ENCODE peak calls at places on chromosomes 4 and X, in nine cellular contexts. I, Q, S, G, O, X, K, W and C are unnamed samples.

GRCh38 chr4:158090323-158090722 is 82.5 kb downstream of the GASK1B start:
- DNase-seq in I (no peak), K (no peak), S (peak), X (peak), W (no peak), O (no peak), G (no peak), Q (no peak), C (no peak)

GRCh38 chr4:154578919-154579318 is 11.6 kb downstream of the FGA start:
- DNase-seq in O (no peak), X (no peak), G (no peak), I (no peak), S (no peak), K (no peak), Q (no peak), W (no peak), C (no peak)

GRCh38 chrX:46251755-46252154 is 293.5 kb downstream of the ZNF674 start:
- DNase-seq in Q (no peak), X (no peak), K (no peak), G (no peak), W (no peak), I (no peak), S (no peak), O (peak), C (no peak)

GRCh38 chrX:47156611-47157520 is 11.8 kb downstream of the RBM10 start:
- DNase-seq in Q (no peak), W (no peak), X (no peak), O (no peak), S (no peak), G (no peak), K (no peak), I (no peak), C (no peak)

GRCh38 chr4:174669278-174669677 is 147.0 kb upstream of the HPGD start:
- DNase-seq in S (no peak), I (no peak), G (no peak), O (peak), Q (no peak), W (no peak), X (no peak), K (no peak), C (no peak)

GRCh38 chr4:71663780-71664179 is 120.1 kb downstream of the GC start:
- DNase-seq in O (no peak), X (no peak), K (no peak), G (no peak), W (no peak), Q (no peak), S (no peak), I (no peak), C (no peak)

GRCh38 chr4:81622028-81622427 is 150.3 kb upstream of the RASGEF1B start:
- DNase-seq in K (no peak), S (no peak), I (no peak), X (no peak), G (no peak), Q (no peak), W (no peak), O (no peak), C (no peak)

GRCh38 chr4:147786531-147786930 is 54.6 kb downstream of the ARHGAP10 start:
- DNase-seq in Q (no peak), O (no peak), W (no peak), X (no peak), K (no peak), S (no peak), I (no peak), G (no peak), C (no peak)

GRCh38 chr4:85725727-85726170 is 250.8 kb downstream of the ARHGAP24 start:
- DNase-seq in S (no peak), W (peak), G (no peak), K (no peak), X (no peak), Q (no peak), I (peak), O (no peak), C (no peak)

GRCh38 chr4:8585186-8585585 is 5.0 kb downstream of the GPR78 start:
- DNase-seq in Q (no peak), O (no peak), G (no peak), W (no peak), I (no peak), X (no peak), S (no peak), K (no peak), C (no peak)

GRCh38 chrX:18598413-18598812 is 73.5 kb downstream of the RS1 start:
- DNase-seq in W (no peak), I (no peak), K (no peak), O (no peak), X (no peak), S (no peak), G (no peak), Q (no peak), C (no peak)

GRCh38 chr4:53959373-53959772 is 105.0 kb downstream of the CHIC2 start:
- DNase-seq in K (no peak), Q (no peak), S (no peak), G (no peak), O (no peak), I (no peak), X (no peak), W (no peak), C (no peak)

GRCh38 chr4:37872310-37872988 is 18.4 kb upstream of the TBC1D1 start:
- DNase-seq in O (no peak), K (no peak), Q (no peak), W (no peak), I (no peak), S (no peak), X (no peak), G (no peak), C (no peak)

GRCh38 chr4:52840531-52841350 is 21.4 kb upstream of the RASL11B start:
- DNase-seq in K (no peak), X (no peak), O (no peak), G (no peak), S (no peak), W (no peak), I (no peak), Q (no peak), C (peak)